ENCODE peak calls at places on chromosomes 11 and 22, in four cellular contexts. L is osteoblast, K is GM23248, Q is fibroblast of lung. S is an unnamed sample.

GRCh38 chr11:17648528-17648927 is 70.8 kb upstream of the MYOD1 start:
- DNase-seq in L (no peak), K (no peak), Q (no peak), S (no peak)

GRCh38 chr11:119481667-119482400 is 58.9 kb upstream of the THY1 start:
- DNase-seq in L (no peak), K (peak; percentile 21), Q (no peak), S (no peak)

GRCh38 chr22:44436656-44437492 is 61.2 kb downstream of the RTL6 start:
- DNase-seq in L (peak; percentile 66), K (no peak), Q (no peak), S (no peak)

GRCh38 chr11:1163321-1163910 is 5.7 kb downstream of the MUC5AC start:
- DNase-seq in L (peak; percentile 77), K (no peak), Q (no peak), S (no peak)

GRCh38 chr11:114058871-114059277 is 637 bp upstream of the ZBTB16 start:
- DNase-seq in L (no peak), K (peak; percentile 37), Q (no peak), S (no peak)

GRCh38 chr11:130124096-130124495 is 35.5 kb upstream of the ST14 start:
- DNase-seq in L (peak; percentile 86), K (peak; percentile 95), Q (peak; percentile 82), S (peak; percentile 72)

GRCh38 chr11:101661559-101661958 is 77.8 kb upstream of the TRPC6 start:
- DNase-seq in L (no peak), K (no peak), Q (no peak), S (no peak)

GRCh38 chr22:40519284-40519947 is 117.1 kb downstream of the MRTFA start:
- DNase-seq in L (no peak), K (peak; percentile 11), Q (no peak), S (no peak)

GRCh38 chr11:68969386-68969785 is 11.4 kb downstream of the MRGPRD start:
- DNase-seq in L (no peak), K (no peak), Q (no peak), S (no peak)

GRCh38 chr22:31818481-31819392 is 64.9 kb downstream of the DEPDC5 start:
- DNase-seq in L (peak; percentile 76), K (peak; percentile 67), Q (peak; percentile 68), S (no peak)

GRCh38 chr22:29994941-29995340 is 85.3 kb upstream of the HORMAD2 start:
- DNase-seq in L (no peak), K (peak; percentile 49), Q (peak; percentile 63), S (peak; percentile 60)

GRCh38 chr11:132346558-132347148 is 976.2 kb downstream of the NTM start:
- DNase-seq in L (no peak), K (no peak), Q (no peak), S (no peak)

GRCh38 chr11:10762185-10762584 is 11.1 kb downstream of the CTR9 start:
- DNase-seq in L (no peak), K (no peak), Q (no peak), S (no peak)

GRCh38 chr11:6298605-6299004 is 21.7 kb downstream of the CAVIN3 start:
- DNase-seq in L (peak; percentile 35), K (peak; percentile 64), Q (peak; percentile 9), S (peak; percentile 32)

GRCh38 chr11:6420677-6421076 is 1.8 kb upstream of the APBB1 start:
- DNase-seq in L (no peak), K (no peak), Q (no peak), S (no peak)

GRCh38 chr11:76669901-76670474 is 559 bp downstream of the LRRC32 start:
- DNase-seq in L (peak; percentile 97), K (peak; percentile 78), Q (peak; percentile 89), S (peak; percentile 77)

GRCh38 chr22:21446128-21446826 is 20.9 kb upstream of the TMEM191C start:
- DNase-seq in L (no peak), K (no peak), Q (no peak), S (no peak)

GRCh38 chr22:44680481-44680894 is 21.5 kb upstream of the PRR5 start:
- DNase-seq in L (peak; percentile 70), K (no peak), Q (no peak), S (no peak)

GRCh38 chr22:28247667-28248363 is 328.8 kb upstream of the PITPNB start:
- DNase-seq in L (no peak), K (peak; percentile 44), Q (peak; percentile 50), S (no peak)

GRCh38 chr11:129719037-129719436 is 96.6 kb upstream of the TMEM45B start:
- DNase-seq in L (no peak), K (no peak), Q (no peak), S (no peak)

GRCh38 chr11:44497995-44498394 is 67.5 kb upstream of the CD82 start:
- DNase-seq in L (no peak), K (no peak), Q (no peak), S (no peak)

GRCh38 chr11:127392575-127392974 is 392.0 kb upstream of the KIRREL3 start:
- DNase-seq in L (no peak), K (no peak), Q (no peak), S (no peak)

GRCh38 chr22:17368144-17368726 is 1.0 kb upstream of the CECR2 start:
- DNase-seq in L (peak; percentile 66), K (peak; percentile 7), Q (no peak), S (no peak)

GRCh38 chr11:9692696-9693095 is 28.8 kb downstream of the SWAP70 start:
- DNase-seq in L (no peak), K (no peak), Q (no peak), S (no peak)

GRCh38 chr11:128299132-128299726 is 288.1 kb downstream of the ETS1 start:
- DNase-seq in L (peak; percentile 46), K (peak; percentile 75), Q (no peak), S (no peak)

GRCh38 chr22:45190473-45190872 is 26.7 kb downstream of the NUP50 start:
- DNase-seq in L (no peak), K (no peak), Q (no peak), S (no peak)

DNA sequence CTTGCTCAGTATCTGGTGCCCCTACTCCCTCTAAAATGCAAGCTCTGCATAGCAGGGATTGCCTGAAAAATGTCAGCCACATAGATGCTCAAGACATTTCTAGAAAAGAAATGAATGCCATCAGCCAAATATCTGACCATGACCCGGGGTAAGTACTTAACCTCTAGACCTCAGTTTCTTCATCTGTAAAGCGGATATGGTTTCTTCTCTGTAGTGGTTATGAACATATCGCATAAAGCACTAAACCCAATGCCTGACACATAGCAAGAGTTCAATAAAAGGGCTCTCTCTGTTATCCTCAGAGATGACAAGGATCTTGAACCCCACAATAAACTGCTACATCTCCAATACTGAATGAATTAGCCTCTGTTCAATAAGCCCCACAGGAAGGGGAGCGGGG is 122.6 kb downstream of the ABTB2 start:
- DNase-seq in L (no peak), K (no peak), Q (no peak), S (no peak)
- H4K20me1 ChIP-seq in L (no peaks in the 10 kb centered on the region), K (no peaks in the 10 kb centered on the region), Q (no peaks in the 10 kb centered on the region), S (no peaks in the 10 kb centered on the region)

GRCh38 chr11:108748971-108749370 is 84.1 kb downstream of the DDX10 start:
- DNase-seq in L (no peak), K (no peak), Q (no peak), S (no peak)

GRCh38 chr11:108754901-108755625 is 90.2 kb downstream of the DDX10 start:
- DNase-seq in L (no peak), K (no peak), Q (peak; percentile 46), S (peak; percentile 18)

GRCh38 chr11:108751444-108751843 is 86.6 kb downstream of the DDX10 start:
- DNase-seq in L (no peak), K (no peak), Q (no peak), S (no peak)

GRCh38 chr11:108757630-108758029 is 92.8 kb downstream of the DDX10 start:
- DNase-seq in L (no peak), K (no peak), Q (no peak), S (no peak)

DNA sequence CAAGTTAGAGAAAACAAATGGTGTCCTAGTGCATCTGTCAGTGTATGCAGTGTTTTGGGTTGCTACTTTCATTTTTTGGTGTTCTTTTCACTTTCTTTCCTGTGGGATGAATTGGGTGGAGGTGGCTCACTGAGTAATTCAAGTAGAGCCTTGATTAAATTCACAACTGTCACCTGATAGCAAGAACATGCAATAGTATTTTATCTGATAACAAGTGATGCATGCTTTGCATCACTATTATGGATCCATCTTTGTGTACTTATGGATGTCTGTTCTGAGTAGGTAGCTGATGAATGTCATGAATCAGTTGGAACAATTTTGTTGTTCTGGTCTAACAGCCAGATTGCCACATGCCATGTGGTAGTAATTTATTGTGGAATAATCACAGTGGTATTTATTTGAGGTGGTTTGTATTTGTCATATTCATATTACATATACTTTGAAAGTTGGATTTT is 87.5 kb downstream of the DDX10 start:
- DNase-seq in L (peak; percentile 19), K (peak; percentile 16), Q (no peak), S (no peak)
- H4K20me1 ChIP-seq in L (no peaks in the 10 kb centered on the region), K (no peaks in the 10 kb centered on the region), Q (no peaks in the 10 kb centered on the region), S (no peaks in the 10 kb centered on the region)

DNA sequence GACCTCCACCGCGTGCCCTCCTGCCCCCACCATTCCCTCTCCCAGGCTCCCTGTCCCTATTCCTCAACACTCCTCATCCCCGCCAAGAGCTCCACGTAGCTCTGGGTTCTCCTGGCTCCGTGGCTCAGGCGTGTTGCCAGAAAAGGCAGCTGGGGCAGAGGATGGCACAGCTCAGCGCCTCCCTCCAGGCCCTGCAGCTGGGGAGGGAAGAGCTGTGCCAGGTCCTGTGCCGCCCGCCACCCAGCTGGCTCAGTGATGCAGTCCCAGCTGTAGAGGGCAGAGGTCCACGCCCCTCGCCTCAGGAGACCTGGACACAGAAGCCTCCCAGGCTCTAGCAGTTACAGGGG is 4.2 kb downstream of the ARHGAP1 start:
- DNase-seq in L (no peak), K (no peak), Q (no peak), S (no peak)
- H4K20me1 ChIP-seq in L (peaks cover 16% of the 10 kb centered on the region), K (no peaks in the 10 kb centered on the region), Q (no peaks in the 10 kb centered on the region), S (no peaks in the 10 kb centered on the region)

DNA sequence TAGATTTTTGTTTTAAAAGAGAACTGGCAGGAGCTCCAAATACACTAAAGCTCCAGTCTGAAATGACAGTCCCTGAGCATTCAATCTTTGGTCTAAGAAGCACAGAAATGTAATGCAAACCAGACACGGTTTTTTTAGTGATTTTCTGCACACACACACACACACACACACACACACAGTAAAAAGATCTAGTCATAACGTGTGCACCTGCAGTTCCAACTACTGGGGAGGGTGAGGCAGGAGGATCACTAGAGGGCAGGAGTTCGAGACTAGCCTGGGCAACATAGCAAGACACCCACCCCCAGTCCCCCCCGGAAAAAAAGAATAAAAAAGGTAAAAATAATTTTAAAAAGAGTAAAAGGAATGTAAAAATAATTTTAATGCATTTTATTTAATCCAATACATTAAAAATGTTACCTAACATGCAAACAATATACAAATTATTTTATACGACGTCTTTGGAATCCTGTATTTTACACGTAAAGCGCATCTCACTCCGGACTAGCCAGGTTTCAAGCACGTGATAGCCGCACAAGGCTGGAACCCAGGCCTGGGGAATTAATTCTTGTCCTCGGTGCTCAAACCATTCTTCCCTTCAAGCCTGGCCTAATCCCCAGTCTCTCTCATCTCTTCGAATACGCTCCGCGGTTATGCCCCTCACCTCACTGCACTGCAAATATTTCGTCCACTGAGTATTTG is 762 bp upstream of the TBC1D22A start:
- DNase-seq in L (no peak), K (no peak), Q (no peak), S (no peak)
- H4K20me1 ChIP-seq in L (peaks cover 10% of the 10 kb centered on the region), K (no peaks in the 10 kb centered on the region), Q (no peaks in the 10 kb centered on the region), S (no peaks in the 10 kb centered on the region)